ENCODE peak calls at places on chromosomes 16 and 17, in seven cellular contexts. F is stomach, R is SK-N-SH, W is fibroblast of lung, O is upper lobe of right lung, Z is neural progenitor cell, C is substantia nigra. Y is an unnamed sample.

GRCh38 chr16:77172964-77173363 is 18.0 kb upstream of the MON1B start:
- DNase-seq in F (no peak), R (no peak), W (no peak), O (no peak), Z (no peak), C (no peak), Y (no peak)

GRCh38 chr16:84074721-84075120 is 32.1 kb upstream of the SLC38A8 start:
- DNase-seq in F (no peak), R (no peak), W (no peak), O (no peak), Z (no peak), C (no peak), Y (no peak)

GRCh38 chr17:74801896-74802295 is 25.8 kb upstream of the NAT9 start:
- DNase-seq in F (no peak), R (no peak), W (no peak), O (no peak), Z (no peak), C (no peak), Y (no peak)

GRCh38 chr16:3698941-3699340 is 18.4 kb downstream of the TRAP1 start:
- DNase-seq in F (no peak), R (no peak), W (peak), O (no peak), Z (no peak), C (no peak), Y (no peak)

GRCh38 chr16:27238016-27238587 is 30.5 kb downstream of the NSMCE1 start:
- DNase-seq in F (peak), R (no peak), W (no peak), O (peak), Z (no peak), C (no peak), Y (no peak)

GRCh38 chr17:73546770-73547345 is 97.4 kb downstream of the SDK2 start:
- DNase-seq in F (peak), R (peak), W (no peak), O (peak), Z (peak), C (no peak), Y (peak)

GRCh38 chr17:34757106-34757505 is 177.7 kb downstream of the TMEM132E start:
- DNase-seq in F (no peak), R (no peak), W (no peak), O (no peak), Z (no peak), C (no peak), Y (no peak)

GRCh38 chr17:27433521-27433920 is 22.7 kb upstream of the KSR1 start:
- DNase-seq in F (no peak), R (no peak), W (no peak), O (peak), Z (no peak), C (no peak), Y (no peak)

GRCh38 chr17:29379084-29379811 is 10.9 kb upstream of the TAOK1 start:
- DNase-seq in F (no peak), R (no peak), W (no peak), O (no peak), Z (peak), C (no peak), Y (no peak)

DNA sequence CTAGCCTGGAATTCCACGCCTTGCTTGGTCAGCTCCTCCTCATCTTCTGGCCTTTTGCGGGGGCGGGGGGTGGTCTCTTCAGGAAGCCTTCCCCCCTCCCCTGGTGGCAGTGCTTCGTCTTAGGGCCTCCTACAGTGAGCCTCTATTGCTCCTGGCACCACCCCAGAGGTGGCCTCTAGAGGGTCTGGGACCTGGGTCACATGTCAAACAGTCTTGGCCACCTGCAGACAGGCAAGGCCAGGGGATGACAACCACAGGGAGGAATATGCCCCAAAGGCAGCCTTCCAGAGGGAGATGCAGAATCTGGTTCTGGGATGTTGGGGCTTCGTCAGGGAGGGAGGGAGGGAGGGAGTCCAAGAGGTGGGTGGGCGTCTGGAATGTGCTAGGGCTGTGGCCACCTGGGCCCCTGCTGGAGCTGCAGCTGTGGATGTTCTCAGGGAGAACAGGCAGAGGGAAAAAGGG is 50.6 kb downstream of the SMPD3 start:
- DNase-seq in F (no peak), R (no peak), W (no peak), O (no peak), Z (no peak), C (no peak), Y (no peak)
- H3K27ac ChIP-seq in F (no peak), R (no peak), W (no peak), O (no peak), Z (no peak), C (no peak), Y (no peak)

DNA sequence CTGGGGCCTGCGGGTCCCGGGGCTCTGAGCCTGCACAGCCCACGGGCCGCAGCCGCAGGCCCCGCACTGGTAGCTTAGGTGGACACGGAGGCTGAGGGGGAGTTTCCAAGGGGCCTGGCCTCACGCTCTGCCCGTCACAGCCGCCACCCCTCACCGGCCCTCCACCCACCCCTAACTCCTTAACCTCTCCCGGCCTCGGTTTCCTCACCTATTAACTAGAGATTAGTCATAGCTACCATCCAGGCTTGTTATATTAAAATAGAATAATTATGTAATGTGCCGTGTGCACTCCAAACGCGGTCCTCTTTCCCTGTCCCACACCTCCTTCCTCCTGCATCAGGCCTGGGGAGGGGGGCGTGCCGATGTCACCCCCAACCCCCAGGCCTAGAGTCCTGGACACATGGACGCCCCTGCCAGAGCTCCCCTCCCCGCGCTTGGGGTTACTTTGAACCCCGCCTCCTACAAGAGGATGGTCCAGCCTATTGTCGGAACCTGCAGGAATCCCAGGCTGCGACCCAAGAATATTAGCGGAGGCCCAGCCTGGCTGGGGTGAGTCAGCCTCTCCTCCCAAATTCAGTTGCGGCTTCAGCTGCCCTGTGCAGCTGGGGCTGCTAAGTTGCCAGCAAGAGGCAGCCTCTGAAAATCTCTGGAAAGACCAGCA is 17.3 kb downstream of the SOCS3 start:
- DNase-seq in F (no peak), R (peak), W (peak), O (peak), Z (no peak), C (no peak), Y (no peak)
- H3K27ac ChIP-seq in F (peak), R (peak), W (peak), O (peak), Z (no peak), C (peak), Y (peak)

GRCh38 chr16:85628651-85629050 is 15.5 kb downstream of the GSE1 start:
- DNase-seq in F (no peak), R (no peak), W (no peak), O (no peak), Z (no peak), C (no peak), Y (no peak)
- H3K27ac ChIP-seq in F (no peak), R (no peak), W (no peak), O (no peak), Z (no peak), C (no peak), Y (no peak)

GRCh38 chr16:75045424-75045823 is 46.6 kb downstream of the ZNRF1 start:
- DNase-seq in F (no peak), R (no peak), W (no peak), O (no peak), Z (no peak), C (no peak), Y (no peak)
- H3K27ac ChIP-seq in F (peak), R (no peak), W (no peak), O (peak), Z (no peak), C (no peak), Y (no peak)

DNA sequence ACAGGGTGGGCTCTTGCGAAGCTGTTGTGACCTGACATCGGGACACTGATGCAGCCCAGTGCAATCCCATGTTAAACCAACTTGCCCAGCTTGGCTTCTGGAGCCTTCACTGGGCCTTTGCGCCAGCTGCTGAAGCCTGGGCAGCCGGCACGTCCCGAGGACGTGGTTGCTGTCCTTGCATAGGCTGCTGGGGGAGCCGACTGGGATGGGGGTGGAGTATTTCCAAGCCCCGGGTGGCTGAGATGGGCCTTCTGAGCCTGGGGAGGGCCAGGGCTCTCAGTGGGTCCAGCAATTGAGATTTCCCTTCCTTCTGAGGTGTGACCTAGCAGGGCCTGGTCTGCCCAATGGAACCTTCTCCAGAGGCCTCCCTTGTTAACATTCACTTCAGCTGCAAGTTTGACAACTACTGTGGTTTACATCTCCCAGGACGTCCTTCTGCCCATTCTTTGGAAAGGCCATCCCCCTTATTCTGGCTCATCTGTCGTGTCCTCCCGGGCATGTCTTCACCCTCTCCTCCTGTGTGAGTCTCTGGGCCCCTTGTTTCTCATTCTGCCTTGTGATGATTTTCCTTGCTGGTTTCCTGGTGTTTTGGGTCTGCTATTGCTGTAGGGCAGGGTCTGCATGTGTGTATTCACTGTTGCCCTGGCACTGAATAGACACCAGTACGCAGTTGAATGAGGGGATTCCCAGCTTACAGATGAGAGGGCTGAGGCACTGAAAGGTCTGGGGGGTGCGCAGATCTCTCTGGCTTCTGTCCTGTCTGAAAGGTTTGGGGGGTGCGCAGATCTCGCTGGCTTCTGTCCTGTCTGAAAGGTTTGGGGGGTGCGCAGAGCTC is 34.4 kb downstream of the HAPSTR1 start:
- DNase-seq in F (no peak), R (no peak), W (no peak), O (no peak), Z (no peak), C (no peak), Y (no peak)
- H3K27ac ChIP-seq in F (no peak), R (peak), W (no peak), O (no peak), Z (no peak), C (no peak), Y (peak)

GRCh38 chr17:81390436-81391214 is 4.6 kb upstream of the BAHCC1 start:
- DNase-seq in F (no peak), R (no peak), W (no peak), O (no peak), Z (no peak), C (no peak), Y (no peak)

GRCh38 chr17:81392909-81393654 is 2.2 kb upstream of the BAHCC1 start:
- DNase-seq in F (no peak), R (peak), W (peak), O (no peak), Z (peak), C (no peak), Y (no peak)

GRCh38 chr17:81393684-81394376 is 1.4 kb upstream of the BAHCC1 start:
- DNase-seq in F (peak), R (peak), W (peak), O (peak), Z (peak), C (peak), Y (peak)

GRCh38 chr17:81391268-81391963 is 3.8 kb upstream of the BAHCC1 start:
- DNase-seq in F (no peak), R (no peak), W (no peak), O (no peak), Z (no peak), C (no peak), Y (no peak)

GRCh38 chr17:81391964-81392908 is 3.0 kb upstream of the BAHCC1 start:
- DNase-seq in F (no peak), R (peak), W (peak), O (peak), Z (no peak), C (no peak), Y (no peak)
- H3K27ac ChIP-seq in F (peak), R (peak), W (peak), O (peak), Z (no peak), C (peak), Y (no peak)

GRCh38 chr16:79154081-79154480 is 446.5 kb downstream of the MAF start:
- DNase-seq in F (no peak), R (no peak), W (no peak), O (no peak), Z (peak), C (no peak), Y (no peak)

GRCh38 chr16:79158337-79158736 is 442.2 kb downstream of the MAF start:
- DNase-seq in F (no peak), R (no peak), W (no peak), O (no peak), Z (peak), C (no peak), Y (no peak)

GRCh38 chr16:79159650-79160049 is 440.9 kb downstream of the MAF start:
- DNase-seq in F (no peak), R (no peak), W (no peak), O (no peak), Z (no peak), C (no peak), Y (no peak)

GRCh38 chr16:79155904-79156303 is 444.6 kb downstream of the MAF start:
- DNase-seq in F (no peak), R (no peak), W (no peak), O (no peak), Z (no peak), C (no peak), Y (no peak)

DNA sequence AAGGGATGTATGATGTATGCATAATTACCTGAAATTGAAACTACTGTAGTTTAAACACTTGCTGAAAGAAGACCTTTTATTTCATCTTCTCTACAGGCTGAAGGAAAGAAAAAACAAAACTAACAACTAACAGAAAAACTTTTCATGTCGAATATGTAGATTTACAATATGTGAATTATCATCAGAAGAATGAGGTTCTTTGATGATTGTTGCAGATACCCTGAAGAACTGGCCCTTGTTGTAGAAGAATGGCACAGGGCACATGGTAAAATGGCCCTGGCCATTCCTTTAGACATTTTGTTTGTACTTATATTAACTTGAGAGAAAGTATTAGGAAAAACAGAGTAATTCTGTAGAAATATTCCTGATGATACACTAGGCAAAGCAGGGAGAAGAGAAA is 443.8 kb downstream of the MAF start:
- DNase-seq in F (no peak), R (no peak), W (no peak), O (no peak), Z (no peak), C (no peak), Y (no peak)
- H3K27ac ChIP-seq in F (no peak), R (no peak), W (no peak), O (no peak), Z (no peak), C (no peak), Y (no peak)